ENCODE peak calls at places on chromosomes 5 and 9, in seven cellular contexts. M is neuronal stem cell, D is trophoblast cell, U is H9, E is mesenchymal stem cell, V is IMR-90, Y is H1. J is an unnamed sample.
A peak's percentile ranks its signal among the peaks of the same experiment; 100 is the strongest.

GRCh38 chr5:10130881-10131280 is 118.8 kb downstream of the ATPSCKMT start:
- DNase-seq in Y (no peak), D (no peak), V (no peak), U (no peak), E (peak; percentile 21), M (no peak), J (peak; percentile 81)

GRCh38 chr5:134649163-134649916 is 755 bp downstream of the SEC24A start:
- DNase-seq in U (no peak), E (peak; percentile 53), Y (no peak), V (peak; percentile 8), M (no peak), D (no peak), J (peak; percentile 7)

GRCh38 chr5:63553069-63553468 is 409.2 kb downstream of the HTR1A start:
- DNase-seq in D (no peak), U (no peak), V (no peak), E (no peak), Y (no peak), M (no peak), J (no peak)

GRCh38 chr5:78824826-78825225 is 160.3 kb downstream of the ARSB start:
- DNase-seq in D (no peak), Y (no peak), U (no peak), V (peak; percentile 38), E (peak; percentile 34), M (no peak), J (no peak)

GRCh38 chr5:169909945-169910344 is 70.3 kb downstream of the INSYN2B start:
- DNase-seq in M (no peak), Y (no peak), U (no peak), V (no peak), E (no peak), D (no peak), J (no peak)

GRCh38 chr5:111063709-111064322 is 7.7 kb upstream of the TSLP start:
- DNase-seq in E (no peak), M (no peak), U (no peak), V (peak; percentile 30), D (peak; percentile 47), Y (no peak), J (no peak)

GRCh38 chr9:100725376-100725775 is 147.5 kb downstream of the CAVIN4 start:
- DNase-seq in M (no peak), V (no peak), U (no peak), D (no peak), Y (no peak), E (no peak), J (no peak)

GRCh38 chr9:132015866-132016265 is 63.8 kb downstream of the MED27 start:
- DNase-seq in Y (no peak), D (no peak), V (no peak), U (no peak), M (no peak), E (no peak), J (no peak)

GRCh38 chr5:112165897-112166737 is 253.0 kb downstream of the EPB41L4A start:
- DNase-seq in Y (no peak), M (no peak), D (peak; percentile 7), V (no peak), E (no peak), U (peak; percentile 87), J (peak; percentile 98)

GRCh38 chr9:133989554-133990365 is 2.4 kb downstream of the VAV2 start:
- DNase-seq in V (no peak), U (no peak), E (no peak), Y (no peak), M (no peak), D (no peak), J (no peak)

GRCh38 chr9:94719878-94720277 is 6.6 kb upstream of the AOPEP start:
- DNase-seq in D (peak; percentile 76), U (no peak), Y (no peak), M (no peak), E (no peak), V (no peak), J (no peak)

GRCh38 chr5:36305571-36306326 is 4.0 kb upstream of the RANBP3L start:
- DNase-seq in V (peak; percentile 38), E (peak; percentile 48), Y (no peak), D (peak; percentile 8), U (peak; percentile 45), M (no peak), J (peak; percentile 51)

GRCh38 chr5:124743534-124744169 is 2.8 kb downstream of the ZNF608 start:
- DNase-seq in E (no peak), V (no peak), U (no peak), Y (peak; percentile 41), D (no peak), M (no peak), J (peak; percentile 43)

GRCh38 chr5:65933295-65933694 is 6.9 kb downstream of the ERBIN start:
- DNase-seq in E (no peak), M (no peak), Y (no peak), V (no peak), D (no peak), U (no peak), J (no peak)
- H3K27ac ChIP-seq in E (no peak overlapping the region), M (no peak overlapping the region), Y (no peak overlapping the region), V (no peak overlapping the region), D (no peak overlapping the region), U (no peak overlapping the region), J (no peak overlapping the region)

GRCh38 chr5:93595420-93596136 is 12.6 kb downstream of the NR2F1 start:
- DNase-seq in M (no peak), U (peak; percentile 33), V (no peak), D (no peak), E (peak; percentile 38), Y (no peak), J (no peak)

GRCh38 chr5:93594591-93595419 is 11.8 kb downstream of the NR2F1 start:
- DNase-seq in M (no peak), V (no peak), Y (no peak), E (peak; percentile 33), D (no peak), U (peak; percentile 60), J (peak; percentile 70)

GRCh38 chr5:93598141-93598996 is 15.3 kb downstream of the NR2F1 start:
- DNase-seq in U (no peak), D (no peak), E (peak; percentile 53), M (no peak), Y (no peak), V (peak; percentile 56), J (no peak)

GRCh38 chr5:93596310-93596675 is 13.3 kb downstream of the NR2F1 start:
- DNase-seq in E (no peak), V (no peak), M (no peak), D (no peak), U (peak; percentile 38), Y (no peak), J (no peak)

GRCh38 chr5:93596676-93597441 is 13.8 kb downstream of the NR2F1 start:
- DNase-seq in E (peak; percentile 45), V (no peak), D (peak; percentile 57), M (no peak), U (peak; percentile 94), Y (no peak), J (peak; percentile 86)
- H3K4ac ChIP-seq in E (no peak overlapping the region), V (no peak overlapping the region), D (no peak overlapping the region), M (no peak overlapping the region), U (no peak overlapping the region), Y (no peak overlapping the region), J (no peak overlapping the region)

GRCh38 chr5:93240228-93240834 is 340.7 kb downstream of the NR2F1-AS1 start:
- DNase-seq in E (no peak), Y (no peak), M (no peak), U (no peak), V (no peak), D (no peak), J (no peak)

GRCh38 chr5:93245226-93245625 is 335.8 kb downstream of the NR2F1-AS1 start:
- DNase-seq in V (no peak), E (no peak), Y (no peak), M (no peak), U (no peak), D (no peak), J (no peak)

GRCh38 chr5:93247126-93247525 is 333.9 kb downstream of the NR2F1-AS1 start:
- DNase-seq in V (no peak), E (no peak), U (no peak), M (no peak), Y (no peak), D (no peak), J (peak; percentile 70)

GRCh38 chr5:93246093-93246855 is 334.7 kb downstream of the NR2F1-AS1 start:
- DNase-seq in Y (no peak), U (no peak), E (peak; percentile 81), V (peak; percentile 47), M (peak; percentile 82), D (no peak), J (peak; percentile 62)

GRCh38 chr5:93243481-93243880 is 337.5 kb downstream of the NR2F1-AS1 start:
- DNase-seq in D (no peak), U (no peak), Y (no peak), M (no peak), E (no peak), V (no peak), J (no peak)
- H2BK120ac ChIP-seq in D (no peak overlapping the region), U (no peak overlapping the region), Y (no peak overlapping the region), M (no peak overlapping the region), E (no peak overlapping the region), V (no peak overlapping the region), J (no peak overlapping the region)

DNA sequence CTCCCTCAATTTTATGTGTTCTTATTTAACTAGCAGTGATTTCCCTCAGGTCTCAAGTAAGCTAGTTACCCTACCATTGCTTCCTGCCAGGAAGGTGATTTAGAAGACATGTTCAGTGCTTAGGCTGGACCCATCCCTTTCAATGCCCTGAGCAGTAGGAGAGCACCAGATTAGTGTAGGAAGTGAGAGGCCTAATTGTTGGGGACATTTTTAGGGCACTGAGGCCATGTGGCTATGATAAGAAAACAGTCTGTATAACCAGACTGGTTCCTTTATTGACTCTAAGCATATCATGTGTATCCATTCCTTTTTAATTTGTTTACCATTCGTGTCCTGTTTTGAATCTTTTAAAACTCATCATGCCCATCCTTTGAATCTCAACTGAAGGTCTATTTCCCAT is 312.3 kb upstream of the PRR16 start:
- DNase-seq in V (no peak), M (no peak), D (no peak), U (no peak), Y (no peak), E (no peak), J (no peak)
- H3K27ac ChIP-seq in V (peak overlapping the region; percentile 80), M (no peak overlapping the region), D (no peak overlapping the region), U (no peak overlapping the region), Y (no peak overlapping the region), E (no peak overlapping the region), J (no peak overlapping the region)

GRCh38 chr5:160007610-160008009 is 1.3 kb upstream of the TTC1 start:
- DNase-seq in V (no peak), E (no peak), U (no peak), D (no peak), Y (no peak), M (no peak), J (no peak)
- H3K4ac ChIP-seq in V (no peak overlapping the region), E (no peak overlapping the region), U (no peak overlapping the region), D (no peak overlapping the region), Y (no peak overlapping the region), M (no peak overlapping the region), J (no peak overlapping the region)

GRCh38 chr9:128192601-128193371 is 1.4 kb upstream of the CIZ1 start:
- DNase-seq in E (no peak), U (no peak), D (peak; percentile 94), Y (no peak), V (peak; percentile 60), M (no peak), J (peak; percentile 46)

GRCh38 chr9:128190013-128190412 is 1.4 kb downstream of the CIZ1 start:
- DNase-seq in U (no peak), D (no peak), M (no peak), V (no peak), Y (no peak), E (no peak), J (peak; percentile 74)

GRCh38 chr9:128193469-128194096 is 2.2 kb upstream of the CIZ1 start:
- DNase-seq in D (no peak), Y (no peak), E (no peak), U (no peak), M (no peak), V (no peak), J (no peak)

GRCh38 chr9:128190516-128191405 is 611 bp downstream of the CIZ1 start:
- DNase-seq in E (peak; percentile 29), U (no peak), D (no peak), M (no peak), Y (peak; percentile 51), V (no peak), J (no peak)

GRCh38 chr9:128191406-128192046 is at the start of gene CIZ1:
- DNase-seq in U (peak; percentile 75), E (peak; percentile 80), V (peak; percentile 68), M (peak; percentile 79), D (peak; percentile 73), Y (peak; percentile 84), J (peak; percentile 76)
- H2BK120ac ChIP-seq in U (no peak within 1 kb of the TSS), E (peak within 1 kb of the TSS; percentile 71), V (peak within 1 kb of the TSS; percentile 48), M (peak within 1 kb of the TSS; percentile 89), D (peak within 1 kb of the TSS; percentile 98), Y (no peak within 1 kb of the TSS), J (no peak within 1 kb of the TSS)

J was measured in mesendoderm.